ENCODE peak calls at places on chromosomes 1 and 21, in ten cellular contexts. I is psoas muscle, G is Caco-2, Z is mucosa of descending colon, H is neuronal stem cell, X is ovary, K is AG04450, F is Peyer's patch, Q is heart right ventricle, U is tibial artery. L is an unnamed sample.

GRCh38 chr1:155166373-155167165 is 6.5 kb downstream of the KRTCAP2 start:
- DNase-seq in I (peak; percentile 83), G (no peak), Z (peak; percentile 51), H (peak; percentile 62), X (peak; percentile 68), K (no peak), F (peak; percentile 18), Q (peak; percentile 90), U (no peak), L (peak; percentile 65)

GRCh38 chr1:233172201-233172600 is 123.3 kb downstream of the PCNX2 start:
- DNase-seq in I (no peak), G (no peak), Z (no peak), H (no peak), X (no peak), K (no peak), F (no peak), Q (peak; percentile 8), U (no peak), L (no peak)

GRCh38 chr1:221777434-221778072 is 35.7 kb upstream of the DUSP10 start:
- DNase-seq in I (no peak), G (no peak), Z (no peak), H (no peak), X (no peak), K (no peak), F (peak; percentile 59), Q (no peak), U (no peak), L (no peak)

GRCh38 chr1:192635041-192635440 is 906 bp upstream of the RGS13 start:
- DNase-seq in I (no peak), G (no peak), Z (no peak), H (no peak), X (no peak), K (no peak), F (no peak), Q (no peak), U (no peak), L (no peak)

GRCh38 chr1:27348861-27349783 is 7.3 kb downstream of the SYTL1 start:
- DNase-seq in I (no peak), G (peak; percentile 87), Z (peak; percentile 83), H (peak; percentile 56), X (no peak), K (no peak), F (peak; percentile 35), Q (no peak), U (no peak), L (no peak)

GRCh38 chr1:76951185-76951584 is 83.9 kb downstream of the ST6GALNAC5 start:
- DNase-seq in I (no peak), G (no peak), Z (no peak), H (no peak), X (peak; percentile 31), K (no peak), F (no peak), Q (no peak), U (no peak), L (no peak)

GRCh38 chr1:226723640-226724532 is 15.2 kb downstream of the ITPKB start:
- DNase-seq in I (no peak), G (no peak), Z (no peak), H (peak; percentile 65), X (peak; percentile 74), K (no peak), F (no peak), Q (peak; percentile 71), U (no peak), L (no peak)

GRCh38 chr1:10386761-10387482 is 11.9 kb upstream of the PGD start:
- DNase-seq in I (no peak), G (no peak), Z (no peak), H (no peak), X (no peak), K (no peak), F (no peak), Q (no peak), U (no peak), L (no peak)

GRCh38 chr1:12196641-12197482 is 30.1 kb downstream of the TNFRSF1B start:
- DNase-seq in I (peak; percentile 67), G (no peak), Z (no peak), H (no peak), X (no peak), K (no peak), F (no peak), Q (peak; percentile 39), U (peak; percentile 67), L (no peak)

GRCh38 chr1:205270764-205271163 is 43.0 kb downstream of the TMCC2 start:
- DNase-seq in I (peak; percentile 78), G (no peak), Z (no peak), H (no peak), X (no peak), K (no peak), F (no peak), Q (no peak), U (no peak), L (no peak)

GRCh38 chr1:19661721-19662228 is 2.9 kb upstream of the HTR6 start:
- DNase-seq in I (no peak), G (no peak), Z (no peak), H (no peak), X (peak; percentile 47), K (no peak), F (no peak), Q (no peak), U (no peak), L (no peak)

GRCh38 chr1:207389728-207390464 is 64.2 kb upstream of the CR2 start:
- DNase-seq in I (no peak), G (no peak), Z (no peak), H (no peak), X (no peak), K (peak; percentile 6), F (no peak), Q (no peak), U (no peak), L (no peak)

GRCh38 chr1:94324168-94324544 is 86.8 kb upstream of the ARHGAP29 start:
- DNase-seq in I (no peak), G (no peak), Z (no peak), H (no peak), X (no peak), K (no peak), F (no peak), Q (no peak), U (no peak), L (no peak)

GRCh38 chr1:24769656-24770651 is 24.7 kb downstream of the CLIC4 start:
- DNase-seq in I (no peak), G (no peak), Z (no peak), H (no peak), X (no peak), K (peak; percentile 92), F (no peak), Q (no peak), U (no peak), L (no peak)

GRCh38 chr21:37753122-37753599 is 163.1 kb downstream of the KCNJ6 start:
- DNase-seq in I (no peak), G (no peak), Z (no peak), H (no peak), X (no peak), K (no peak), F (no peak), Q (no peak), U (no peak), L (no peak)

GRCh38 chr1:112444269-112444668 is 48.3 kb downstream of the CTTNBP2NL start:
- DNase-seq in I (no peak), G (no peak), Z (no peak), H (no peak), X (no peak), K (no peak), F (no peak), Q (no peak), U (no peak), L (no peak)

GRCh38 chr1:237041795-237042466 is at the start of gene RYR2:
- DNase-seq in I (no peak), G (no peak), Z (no peak), H (peak; percentile 60), X (peak; percentile 52), K (no peak), F (no peak), Q (no peak), U (no peak), L (no peak)
- H3K4me3 ChIP-seq in I (peak within 1 kb of the TSS; percentile 50), G (no peak within 1 kb of the TSS), Z (no peak within 1 kb of the TSS), H (peak within 1 kb of the TSS; percentile 87), X (peak within 1 kb of the TSS; percentile 48), K (no peak within 1 kb of the TSS), F (peak within 1 kb of the TSS; percentile 25), Q (peak within 1 kb of the TSS; percentile 74), U (peak within 1 kb of the TSS; percentile 74), L (peak within 1 kb of the TSS; percentile 82)

GRCh38 chr21:23020969-23021368 is 2022.8 kb downstream of the NCAM2 start:
- DNase-seq in I (no peak), G (no peak), Z (no peak), H (no peak), X (no peak), K (no peak), F (no peak), Q (no peak), U (no peak), L (no peak)
- H3K9me3 ChIP-seq in I (no peaks in the 10 kb centered on the region), G (no peaks in the 10 kb centered on the region), Z (peaks cover 47% of the 10 kb centered on the region), H (peaks cover 2% of the 10 kb centered on the region), X (no peaks in the 10 kb centered on the region), K (peaks cover 19% of the 10 kb centered on the region), F (no peaks in the 10 kb centered on the region), Q (no peaks in the 10 kb centered on the region), U (no peaks in the 10 kb centered on the region), L (no peaks in the 10 kb centered on the region)

GRCh38 chr1:39633422-39633821 is 6.0 kb downstream of the HEYL start:
- DNase-seq in I (no peak), G (no peak), Z (no peak), H (no peak), X (no peak), K (no peak), F (no peak), Q (no peak), U (no peak), L (no peak)

GRCh38 chr1:39637301-39637700 is 2.1 kb downstream of the HEYL start:
- DNase-seq in I (no peak), G (no peak), Z (no peak), H (no peak), X (no peak), K (no peak), F (no peak), Q (no peak), U (no peak), L (no peak)

GRCh38 chr1:39635871-39636210 is 3.6 kb downstream of the HEYL start:
- DNase-seq in I (no peak), G (no peak), Z (no peak), H (no peak), X (no peak), K (no peak), F (no peak), Q (no peak), U (no peak), L (no peak)

GRCh38 chr1:39632491-39633417 is 6.7 kb downstream of the HEYL start:
- DNase-seq in I (peak; percentile 76), G (no peak), Z (peak; percentile 44), H (peak; percentile 66), X (peak; percentile 75), K (no peak), F (no peak), Q (peak; percentile 64), U (peak; percentile 69), L (no peak)

GRCh38 chr1:39635205-39635870 is 4.1 kb downstream of the HEYL start:
- DNase-seq in I (peak; percentile 58), G (no peak), Z (no peak), H (no peak), X (no peak), K (no peak), F (no peak), Q (peak; percentile 69), U (peak; percentile 54), L (peak; percentile 80)
- H3K4me3 ChIP-seq in I (peak overlapping the region; percentile 70), G (no peak overlapping the region), Z (no peak overlapping the region), H (no peak overlapping the region), X (no peak overlapping the region), K (no peak overlapping the region), F (no peak overlapping the region), Q (peak overlapping the region; percentile 79), U (peak overlapping the region; percentile 74), L (peak overlapping the region; percentile 69)

GRCh38 chr1:107821340-107821739 is 143.6 kb downstream of the VAV3 start:
- DNase-seq in I (no peak), G (no peak), Z (no peak), H (no peak), X (no peak), K (no peak), F (no peak), Q (no peak), U (no peak), L (no peak)
- H3K9me3 ChIP-seq in I (no peaks in the 10 kb centered on the region), G (no peaks in the 10 kb centered on the region), Z (no peaks in the 10 kb centered on the region), H (no peaks in the 10 kb centered on the region), X (no peaks in the 10 kb centered on the region), K (no peaks in the 10 kb centered on the region), F (no peaks in the 10 kb centered on the region), Q (no peaks in the 10 kb centered on the region), U (peaks cover 5% of the 10 kb centered on the region), L (peaks cover 8% of the 10 kb centered on the region)

L was measured in right atrium auricular region.